ENCODE peak calls at places on chromosomes 6 and 20, in four cellular contexts. U is upper lobe of right lung, Y is progenitor cell of endocrine pancreas, J is brain microvascular endothelial cell. V is an unnamed sample.

GRCh38 chr20:8226106-8226505 is 94.0 kb downstream of the PLCB1 start:
- DNase-seq in U (no peak), Y (no peak), J (no peak), V (no peak)

GRCh38 chr20:24388828-24389325 is 80.6 kb upstream of the SYNDIG1 start:
- DNase-seq in U (no peak), Y (no peak), J (no peak), V (no peak)

GRCh38 chr6:154258064-154258757 is 98.4 kb downstream of the IPCEF1 start:
- DNase-seq in U (no peak), Y (no peak), J (no peak), V (no peak)

GRCh38 chr6:54291738-54292137 is 16.5 kb upstream of the TINAG start:
- DNase-seq in U (no peak), Y (no peak), J (no peak), V (no peak)

GRCh38 chr6:53795254-53795701 is 473 bp downstream of the LRRC1 start:
- DNase-seq in U (no peak), Y (no peak), J (no peak), V (no peak)

GRCh38 chr20:56608376-56608775 is 20.7 kb upstream of the TFAP2C start:
- DNase-seq in U (no peak), Y (no peak), J (no peak), V (no peak)

GRCh38 chr20:47502801-47503239 is 1.1 kb downstream of the NCOA3 start:
- DNase-seq in U (no peak), Y (no peak), J (peak), V (no peak)

GRCh38 chr20:41655966-41656685 is 37.9 kb upstream of the CHD6 start:
- DNase-seq in U (no peak), Y (no peak), J (no peak), V (no peak)

GRCh38 chr6:155125916-155126315 is 130.8 kb downstream of the TIAM2 start:
- DNase-seq in U (no peak), Y (no peak), J (no peak), V (no peak)

GRCh38 chr6:113351183-113351834 is 505.8 kb upstream of the MARCKS start:
- DNase-seq in U (no peak), Y (no peak), J (peak), V (no peak)

GRCh38 chr20:3398681-3399252 is 8.7 kb downstream of the DNAAF9 start:
- DNase-seq in U (no peak), Y (no peak), J (peak), V (no peak)

GRCh38 chr6:87483929-87484328 is 11.2 kb downstream of the SLC35A1 start:
- DNase-seq in U (no peak), Y (no peak), J (peak), V (no peak)

GRCh38 chr6:22925920-22926587 is 356.7 kb downstream of the HDGFL1 start:
- DNase-seq in U (no peak), Y (no peak), J (no peak), V (no peak)

GRCh38 chr20:46324960-46325703 is 16.8 kb upstream of the CDH22 start:
- DNase-seq in U (no peak), Y (no peak), J (peak), V (no peak)

GRCh38 chr20:39468703-39469102 is 506.6 kb downstream of the DHX35 start:
- DNase-seq in U (no peak), Y (no peak), J (no peak), V (no peak)

GRCh38 chr6:98579941-98580340 is 254.4 kb upstream of the POU3F2 start:
- DNase-seq in U (no peak), Y (no peak), J (no peak), V (no peak)

GRCh38 chr20:64254156-64254555 is 1.4 kb upstream of the PCMTD2 start:
- DNase-seq in U (no peak), Y (no peak), J (no peak), V (no peak)

GRCh38 chr20:3592931-3593330 is 70.3 kb downstream of the GFRA4 start:
- DNase-seq in U (no peak), Y (no peak), J (no peak), V (no peak)

GRCh38 chr6:112061605-112062004 is 7.7 kb downstream of the CCN6 start:
- DNase-seq in U (no peak), Y (no peak), J (peak), V (no peak)

GRCh38 chr6:121688974-121689373 is 253.5 kb downstream of the GJA1 start:
- DNase-seq in U (no peak), Y (no peak), J (no peak), V (no peak)

GRCh38 chr6:156776470-156776840 is 723 bp upstream of the ARID1B start:
- DNase-seq in U (no peak), Y (no peak), J (peak), V (no peak)
- TF ChIP-seq CTCF in U (no peak), Y (no peak), J (peak), V (no peak)

GRCh38 chr20:10961651-10962288 is 288.0 kb upstream of the JAG1 start:
- DNase-seq in U (no peak), Y (no peak), J (no peak), V (no peak)
- TF ChIP-seq CTCF in U (no peak), Y (no peak), J (peak), V (no peak)

DNA sequence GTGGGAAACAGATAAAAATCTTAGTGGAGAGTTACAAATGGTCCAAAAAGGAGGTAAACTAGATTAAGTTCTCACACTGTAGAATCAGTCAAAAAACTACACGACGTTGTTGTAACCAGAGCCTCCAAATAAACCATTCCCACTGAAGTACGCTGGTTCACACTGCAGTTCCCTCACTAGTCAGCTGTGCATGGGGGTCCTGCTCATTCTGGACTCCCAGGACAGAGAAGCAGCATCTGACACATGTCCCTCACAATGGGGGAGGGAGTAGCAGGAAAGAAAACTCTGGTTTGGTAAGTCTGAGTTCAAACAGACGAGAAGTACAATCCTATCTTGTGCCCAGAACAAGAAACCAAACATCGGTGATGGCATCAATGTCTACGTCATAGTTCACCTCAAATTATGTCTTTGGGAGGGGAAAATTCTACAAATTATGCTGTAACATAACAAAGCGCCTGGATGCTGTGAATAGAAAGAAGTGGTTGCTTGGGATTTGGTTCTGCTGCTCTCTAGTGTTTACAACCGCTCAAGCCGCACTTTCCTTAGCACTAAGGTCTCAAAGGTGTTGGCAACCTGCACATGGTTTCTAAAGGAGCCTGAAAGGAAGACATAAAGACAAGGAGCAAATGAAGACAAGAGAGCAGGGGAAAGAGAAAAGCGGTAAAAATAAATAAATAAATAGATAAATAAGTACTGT is 208.0 kb downstream of the GMDS start:
- DNase-seq in U (no peak), Y (no peak), J (no peak), V (no peak)
- TF ChIP-seq CTCF in U (no peak), Y (no peak), J (peak), V (no peak)

DNA sequence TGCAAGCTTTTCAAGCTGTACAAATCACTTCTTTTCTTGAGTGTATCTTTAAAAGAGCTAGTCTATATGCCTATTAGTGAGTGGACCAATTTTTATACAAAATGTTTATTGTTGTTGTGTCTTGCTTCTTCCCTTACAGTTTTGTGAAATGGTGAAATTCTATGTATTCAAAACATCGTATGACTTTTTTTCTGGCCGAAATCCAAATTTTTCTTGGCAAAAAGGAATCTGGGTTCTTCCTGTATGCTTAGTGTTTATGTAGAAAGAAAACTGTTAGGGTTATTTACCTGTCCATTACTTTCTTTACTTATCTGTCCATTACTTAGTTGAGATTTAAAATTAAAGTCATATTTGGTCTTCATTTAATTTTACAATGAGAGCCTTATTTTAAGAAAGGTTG is 153.9 kb downstream of the MMS22L start:
- DNase-seq in U (no peak), Y (no peak), J (no peak), V (no peak)
- TF ChIP-seq CTCF in U (no peak), Y (no peak), J (no peak), V (no peak)

GRCh38 chr6:61886608-61887259 is 399.3 kb downstream of the KHDRBS2 start:
- DNase-seq in U (no peak), Y (no peak), J (no peak), V (no peak)
- TF ChIP-seq CTCF in U (no peak), Y (peak), J (no peak), V (no peak)

GRCh38 chr20:33276303-33277113 is 6.5 kb upstream of the BPIFB1 start:
- DNase-seq in U (no peak), Y (no peak), J (no peak), V (no peak)
- TF ChIP-seq CTCF in U (no peak), Y (no peak), J (no peak), V (no peak)

DNA sequence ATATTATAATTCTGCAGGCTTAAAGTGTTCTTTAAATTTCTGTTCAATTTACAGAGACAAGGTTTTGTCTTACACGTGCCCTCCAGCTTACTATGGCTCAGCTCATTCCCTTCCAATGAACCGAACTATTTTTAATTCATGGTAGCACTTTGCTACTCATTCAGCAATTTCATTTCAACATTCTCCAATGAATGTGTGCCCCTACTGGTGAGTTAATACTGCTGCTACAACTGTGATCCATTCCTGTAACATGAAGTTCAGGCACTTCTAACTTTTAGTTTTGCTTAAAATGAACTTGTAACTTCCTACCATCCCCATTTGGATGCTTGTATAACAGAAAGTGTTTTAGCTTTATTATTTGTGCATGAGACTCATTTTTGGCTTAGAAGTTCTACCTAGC is 99.7 kb downstream of the F13A1 start:
- DNase-seq in U (no peak), Y (no peak), J (no peak), V (no peak)
- TF ChIP-seq CTCF in U (peak), Y (peak), J (no peak), V (no peak)

DNA sequence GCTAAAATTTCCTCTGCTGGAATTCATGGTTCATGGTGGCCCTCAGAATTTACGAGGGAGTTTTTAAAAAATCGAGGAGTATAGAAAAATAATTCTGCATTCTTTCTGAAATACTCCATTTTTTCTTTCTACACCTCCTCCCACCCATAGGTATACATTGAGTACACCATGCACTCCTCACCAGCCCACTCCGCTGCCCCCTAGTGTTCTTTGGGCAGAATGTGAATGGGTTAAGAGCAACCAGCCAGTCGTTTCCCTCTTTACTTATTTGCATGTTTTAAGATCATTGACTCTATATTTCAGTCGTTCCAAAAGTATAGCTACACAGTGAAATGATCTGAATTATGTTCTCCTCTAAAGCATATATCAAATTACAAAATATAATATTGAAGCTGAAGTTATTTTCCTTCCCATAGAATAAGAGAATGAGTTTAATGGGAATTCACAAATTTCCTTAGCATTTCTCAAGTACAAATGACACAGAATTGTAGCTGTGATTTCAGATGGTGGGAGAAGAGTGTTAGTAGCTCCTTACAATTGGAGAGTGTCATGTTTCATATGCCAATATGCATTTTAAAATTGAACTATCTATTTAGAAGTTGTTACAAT is 977.7 kb upstream of the SLC35B3 start:
- DNase-seq in U (no peak), Y (no peak), J (no peak), V (no peak)
- TF ChIP-seq CTCF in U (peak), Y (peak), J (peak), V (no peak)

GRCh38 chr6:42598300-42598699 is 34.5 kb downstream of the UBR2 start:
- DNase-seq in U (no peak), Y (no peak), J (no peak), V (no peak)
- TF ChIP-seq CTCF in U (no peak), Y (no peak), J (no peak), V (no peak)